ENCODE peak calls at places on chromosome 21, in ten cellular contexts. B is BE2C, I is WTC11, M is HFF-Myc, H is occipital lobe, J is amygdala, F is DMS 273 treated with DMSO at 0.1 percent for 48 hours, Q is upper lobe of right lung, E is activated T-helper 1 cell treated with Interleukin-2 at 50 U/mL for 16 hours, L is sciatic nerve. C is an unnamed sample.

GRCh38 chr21:16285646-16286223 is 556.0 kb downstream of the USP25 start:
- DNase-seq in B (no peak), I (no peak), M (no peak), H (no peak), J (no peak), F (no peak), Q (no peak), E (no peak), L (no peak), C (peak)

GRCh38 chr21:44011123-44011773 is 861 bp upstream of the TRAPPC10 start:
- DNase-seq in B (no peak), I (peak), M (no peak), H (no peak), J (no peak), F (no peak), Q (no peak), E (no peak), L (no peak), C (no peak)

GRCh38 chr21:45826733-45827692 is 154.6 kb upstream of the COL6A1 start:
- DNase-seq in B (no peak), I (no peak), M (no peak), H (no peak), J (no peak), F (no peak), Q (no peak), E (no peak), L (no peak), C (no peak)

GRCh38 chr21:28228624-28228995 is 764.1 kb downstream of the LTN1 start:
- DNase-seq in B (no peak), I (no peak), M (no peak), H (no peak), J (no peak), F (no peak), Q (no peak), E (no peak), L (no peak), C (no peak)

GRCh38 chr21:37153193-37153934 is 80.3 kb downstream of the TTC3 start:
- DNase-seq in B (no peak), I (no peak), M (peak), H (no peak), J (no peak), F (no peak), Q (no peak), E (no peak), L (no peak), C (no peak)

GRCh38 chr21:14591882-14592281 is 45.8 kb upstream of the SAMSN1 start:
- DNase-seq in B (no peak), I (no peak), M (no peak), H (no peak), J (no peak), F (no peak), Q (no peak), E (no peak), L (peak), C (peak)

GRCh38 chr21:15034126-15034848 is 30.5 kb downstream of the NRIP1 start:
- DNase-seq in B (no peak), I (no peak), M (peak), H (no peak), J (no peak), F (no peak), Q (no peak), E (no peak), L (no peak), C (no peak)

GRCh38 chr21:15282666-15283065 is 217.9 kb upstream of the NRIP1 start:
- DNase-seq in B (no peak), I (no peak), M (no peak), H (no peak), J (no peak), F (no peak), Q (no peak), E (no peak), L (no peak), C (no peak)

GRCh38 chr21:46346296-46347202 is 22.6 kb downstream of the PCNT start:
- DNase-seq in B (no peak), I (no peak), M (no peak), H (no peak), J (no peak), F (no peak), Q (no peak), E (no peak), L (no peak), C (no peak)

GRCh38 chr21:26405735-26406361 is 167.2 kb downstream of the CYYR1 start:
- DNase-seq in B (peak), I (no peak), M (peak), H (no peak), J (no peak), F (no peak), Q (no peak), E (no peak), L (no peak), C (peak)

GRCh38 chr21:42107881-42108553 is 36.9 kb downstream of the UMODL1 start:
- DNase-seq in B (peak), I (peak), M (no peak), H (peak), J (no peak), F (no peak), Q (peak), E (peak), L (no peak), C (peak)

GRCh38 chr21:17688912-17689874 is 76.5 kb upstream of the BTG3 start:
- DNase-seq in B (peak), I (peak), M (peak), H (no peak), J (no peak), F (peak), Q (no peak), E (no peak), L (peak), C (peak)

GRCh38 chr21:9758141-9758540 is 763.2 kb upstream of the TPTE start:
- DNase-seq in B (no peak), I (no peak), M (no peak), H (no peak), J (no peak), F (no peak), Q (no peak), E (no peak), L (no peak), C (no peak)

GRCh38 chr21:42489006-42489563 is 6.9 kb downstream of the RSPH1 start:
- DNase-seq in B (no peak), I (no peak), M (no peak), H (no peak), J (no peak), F (no peak), Q (no peak), E (no peak), L (no peak), C (no peak)

GRCh38 chr21:41847066-41847804 is 31.9 kb downstream of the PRDM15 start:
- DNase-seq in B (no peak), I (peak), M (peak), H (no peak), J (no peak), F (no peak), Q (peak), E (no peak), L (peak), C (no peak)

GRCh38 chr21:15053531-15053930 is 11.3 kb downstream of the NRIP1 start:
- DNase-seq in B (no peak), I (no peak), M (no peak), H (no peak), J (no peak), F (no peak), Q (no peak), E (no peak), L (no peak), C (no peak)

GRCh38 chr21:41475714-41476405 is 32.1 kb downstream of the TMPRSS2 start:
- DNase-seq in B (no peak), I (no peak), M (no peak), H (no peak), J (no peak), F (no peak), Q (peak), E (no peak), L (no peak), C (no peak)

GRCh38 chr21:46424621-46425020 is 34.1 kb upstream of the DIP2A start:
- DNase-seq in B (no peak), I (no peak), M (no peak), H (no peak), J (no peak), F (no peak), Q (no peak), E (no peak), L (no peak), C (no peak)

GRCh38 chr21:26597023-26597422 is 23.9 kb upstream of the CYYR1 start:
- DNase-seq in B (no peak), I (no peak), M (no peak), H (no peak), J (no peak), F (no peak), Q (no peak), E (no peak), L (no peak), C (no peak)

GRCh38 chr21:45050361-45050785 is 24.0 kb upstream of the ADARB1 start:
- DNase-seq in B (no peak), I (no peak), M (no peak), H (no peak), J (no peak), F (no peak), Q (no peak), E (no peak), L (peak), C (no peak)

GRCh38 chr21:28944296-28944695 is 48.4 kb downstream of the LTN1 start:
- DNase-seq in B (no peak), I (no peak), M (no peak), H (peak), J (no peak), F (no peak), Q (no peak), E (no peak), L (no peak), C (peak)

GRCh38 chr21:43740497-43741156 is 21.7 kb downstream of the PDXK start:
- DNase-seq in B (peak), I (peak), M (no peak), H (no peak), J (no peak), F (no peak), Q (peak), E (no peak), L (no peak), C (peak)

GRCh38 chr21:44709426-44710293 is 1.7 kb downstream of the TSPEAR start:
- DNase-seq in B (no peak), I (no peak), M (no peak), H (no peak), J (no peak), F (no peak), Q (peak), E (no peak), L (peak), C (no peak)

C was measured in midbrain.